ENCODE peak calls at places on chromosomes 3 and 15, in four cellular contexts. M is heart right ventricle, L is left ventricle myocardium inferior, N is fibroblast of lung. S is an unnamed sample.

GRCh38 chr15:84631706-84632272 is 22.3 kb downstream of the WDR73 start:
- DNase-seq in M (no peak), L (no peak), N (no peak), S (no peak)

GRCh38 chr3:14472471-14473351 is 67.4 kb downstream of the GRIP2 start:
- DNase-seq in M (no peak), L (no peak), N (peak; percentile 95), S (no peak)

GRCh38 chr15:43484455-43484854 is 8.5 kb downstream of the TP53BP1 start:
- DNase-seq in M (no peak), L (no peak), N (no peak), S (no peak)

GRCh38 chr3:8651418-8652322 is 7.1 kb upstream of the SSUH2 start:
- DNase-seq in M (no peak), L (no peak), N (no peak), S (no peak)

GRCh38 chr3:16444344-16444743 is 69.2 kb downstream of the RFTN1 start:
- DNase-seq in M (no peak), L (no peak), N (no peak), S (no peak)

GRCh38 chr3:124784686-124785382 is 54.6 kb downstream of the UMPS start:
- DNase-seq in M (no peak), L (no peak), N (peak; percentile 81), S (no peak)

GRCh38 chr15:89139613-89140499 is 51.6 kb downstream of the ABHD2 start:
- DNase-seq in M (no peak), L (no peak), N (no peak), S (no peak)

GRCh38 chr3:165103616-165104015 is 25.3 kb upstream of the SI start:
- DNase-seq in M (no peak), L (no peak), N (no peak), S (no peak)

GRCh38 chr15:94348084-94348483 is 116.7 kb downstream of the MCTP2 start:
- DNase-seq in M (no peak), L (no peak), N (no peak), S (no peak)

GRCh38 chr15:99615460-99615859 is 49.7 kb downstream of the MEF2A start:
- DNase-seq in M (no peak), L (no peak), N (no peak), S (no peak)

GRCh38 chr15:69812881-69813280 is 284.8 kb downstream of the TLE3 start:
- DNase-seq in M (no peak), L (no peak), N (no peak), S (no peak)

GRCh38 chr3:144097144-144097543 is 125.5 kb downstream of the DIPK2A start:
- DNase-seq in M (no peak), L (no peak), N (no peak), S (no peak)

GRCh38 chr3:116166121-116166520 is 279.2 kb downstream of the LSAMP start:
- DNase-seq in M (no peak), L (no peak), N (no peak), S (no peak)

GRCh38 chr15:95872366-95872771 is 458.1 kb upstream of the NR2F2 start:
- DNase-seq in M (no peak), L (no peak), N (peak; percentile 85), S (no peak)

GRCh38 chr15:32870240-32871033 is 152.6 kb downstream of the GREM1 start:
- DNase-seq in M (no peak), L (no peak), N (peak; percentile 99), S (no peak)

GRCh38 chr3:134839422-134839821 is 44.4 kb downstream of the EPHB1 start:
- DNase-seq in M (no peak), L (no peak), N (no peak), S (no peak)

GRCh38 chr3:155195558-155195957 is 97.9 kb downstream of the STRIT1 start:
- DNase-seq in M (no peak), L (no peak), N (no peak), S (no peak)

GRCh38 chr15:47750030-47750739 is 32.9 kb downstream of the SEMA6D start:
- DNase-seq in M (no peak), L (no peak), N (peak; percentile 87), S (no peak)

GRCh38 chr3:194150252-194150934 is 14.4 kb downstream of the HES1 start:
- DNase-seq in M (no peak), L (no peak), N (no peak), S (no peak)

GRCh38 chr3:148648685-148649352 is 48.9 kb upstream of the AGTR1 start:
- DNase-seq in M (no peak), L (no peak), N (peak; percentile 82), S (no peak)

GRCh38 chr3:198065897-198066296 is 105.9 kb downstream of the LMLN start:
- DNase-seq in M (no peak), L (no peak), N (no peak), S (no peak)

GRCh38 chr3:198067416-198067815 is 107.4 kb downstream of the LMLN start:
- DNase-seq in M (no peak), L (no peak), N (no peak), S (no peak)

GRCh38 chr3:198076722-198077308 is 116.8 kb downstream of the LMLN start:
- DNase-seq in M (no peak), L (no peak), N (no peak), S (no peak)

GRCh38 chr3:198071602-198072285 is 111.7 kb downstream of the LMLN start:
- DNase-seq in M (no peak), L (no peak), N (peak; percentile 99), S (no peak)

GRCh38 chr3:198070871-198071270 is 110.9 kb downstream of the LMLN start:
- DNase-seq in M (no peak), L (no peak), N (no peak), S (no peak)
- H3K27me3 ChIP-seq in M (peaks cover 32% of the 10 kb centered on the region), L (peaks cover 60% of the 10 kb centered on the region), N (peaks cover 5% of the 10 kb centered on the region), S (peaks cover 5% of the 10 kb centered on the region)

GRCh38 chr3:69460034-69460433 is 74.1 kb upstream of the FRMD4B start:
- DNase-seq in M (no peak), L (no peak), N (no peak), S (no peak)
- H3K4me1 ChIP-seq in M (no peaks in the 10 kb centered on the region), L (no peaks in the 10 kb centered on the region), N (no peaks in the 10 kb centered on the region), S (no peaks in the 10 kb centered on the region)

DNA sequence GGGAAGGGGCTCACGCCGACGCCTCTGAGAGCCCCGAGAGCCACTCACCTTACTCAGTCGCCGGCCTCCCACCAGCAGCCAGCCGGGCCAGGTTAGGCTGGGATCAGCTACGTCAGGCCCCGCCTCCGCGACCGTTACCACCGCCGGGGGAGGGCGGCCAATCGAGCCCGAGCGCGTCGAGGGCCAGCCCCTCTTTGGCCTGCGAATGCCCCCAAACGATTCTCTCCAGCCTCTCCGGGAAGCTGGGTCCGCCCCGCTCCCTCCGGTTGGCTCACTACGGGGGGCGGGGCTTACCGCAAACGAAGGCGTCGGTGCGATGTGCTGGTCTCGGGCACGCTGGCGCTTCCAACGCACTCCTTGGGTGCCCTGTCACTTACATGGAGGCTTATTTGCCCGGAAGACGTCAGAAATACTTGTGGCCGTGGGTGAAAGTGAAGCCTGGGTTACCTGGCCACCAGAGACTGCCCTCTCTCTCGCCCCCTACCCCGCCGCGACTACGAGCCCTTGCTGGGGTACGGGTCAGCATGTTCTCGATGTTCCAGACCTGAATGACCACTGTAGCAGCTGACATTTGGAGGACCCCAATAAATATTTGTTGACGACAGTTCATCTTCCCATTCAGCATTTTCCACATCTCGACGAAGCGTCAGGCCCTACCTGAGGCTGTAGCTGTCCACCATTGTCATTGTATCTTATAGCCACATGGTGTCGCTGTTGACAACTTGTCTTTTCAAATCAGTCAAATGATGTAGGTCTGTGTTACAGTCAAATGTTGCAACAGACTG is at the start of gene CEP70:
- DNase-seq in M (peak; percentile 94), L (peak; percentile 94), N (peak; percentile 94), S (peak; percentile 94)
- H3K27ac ChIP-seq in M (peak within 1 kb of the TSS; percentile 89), L (peak within 1 kb of the TSS; percentile 91), N (peak within 1 kb of the TSS; percentile 63), S (peak within 1 kb of the TSS; percentile 88)

GRCh38 chr3:50457988-50458387 is 45.4 kb downstream of the CACNA2D2 start:
- DNase-seq in M (no peak), L (no peak), N (no peak), S (no peak)

GRCh38 chr3:50454671-50455070 is 48.8 kb downstream of the CACNA2D2 start:
- DNase-seq in M (no peak), L (no peak), N (no peak), S (no peak)

GRCh38 chr3:50464578-50464977 is 38.9 kb downstream of the CACNA2D2 start:
- DNase-seq in M (no peak), L (no peak), N (no peak), S (no peak)

GRCh38 chr3:50455133-50455532 is 48.3 kb downstream of the CACNA2D2 start:
- DNase-seq in M (no peak), L (no peak), N (no peak), S (no peak)

GRCh38 chr3:50459792-50460191 is 43.6 kb downstream of the CACNA2D2 start:
- DNase-seq in M (no peak), L (no peak), N (no peak), S (no peak)
- H3K27me3 ChIP-seq in M (peaks cover 13% of the 10 kb centered on the region), L (peaks cover 4% of the 10 kb centered on the region), N (peaks cover 12% of the 10 kb centered on the region), S (no peaks in the 10 kb centered on the region)

GRCh38 chr3:110454066-110454465 is 617.5 kb upstream of the NECTIN3 start:
- DNase-seq in M (no peak), L (no peak), N (no peak), S (no peak)

GRCh38 chr3:110459021-110459420 is 612.6 kb upstream of the NECTIN3 start:
- DNase-seq in M (no peak), L (no peak), N (peak; percentile 5), S (no peak)

GRCh38 chr3:110456001-110456400 is 615.6 kb upstream of the NECTIN3 start:
- DNase-seq in M (no peak), L (no peak), N (peak; percentile 5), S (no peak)

GRCh38 chr3:110457508-110457907 is 614.1 kb upstream of the NECTIN3 start:
- DNase-seq in M (no peak), L (no peak), N (no peak), S (no peak)

DNA sequence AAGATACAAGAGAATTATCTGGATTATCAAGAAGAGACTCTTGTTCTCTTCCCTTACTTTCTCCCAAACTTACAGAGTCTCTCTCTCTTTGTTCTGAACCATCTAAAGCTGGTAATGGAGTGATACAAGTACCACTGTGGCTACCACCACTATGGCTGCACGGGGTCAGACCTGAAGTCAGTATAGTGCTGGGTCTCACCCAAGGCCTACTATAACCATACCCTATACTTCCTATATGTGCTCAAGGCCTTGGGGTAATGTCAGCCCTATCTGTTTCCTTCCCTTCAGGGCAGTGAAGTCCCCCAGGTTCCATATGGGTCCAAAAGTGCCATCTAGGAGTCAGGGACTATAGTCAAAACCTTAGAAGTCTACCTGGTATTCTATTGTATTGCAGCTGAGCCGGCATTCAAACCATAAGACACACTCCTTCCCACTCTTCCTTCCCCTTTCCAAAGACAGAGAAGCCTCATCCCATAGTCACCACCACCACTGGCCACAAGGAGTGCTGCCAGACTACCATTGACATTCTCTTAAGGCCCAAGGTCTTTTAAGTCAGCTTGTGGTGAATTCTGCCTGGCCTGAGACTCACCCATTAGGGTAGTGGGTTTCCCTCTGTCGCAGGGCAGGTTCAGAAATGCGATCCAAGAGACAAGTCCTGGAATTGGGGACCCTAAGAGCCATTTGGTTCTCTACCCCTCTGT is 615.0 kb upstream of the NECTIN3 start:
- DNase-seq in M (no peak), L (no peak), N (no peak), S (no peak)
- H3K4me1 ChIP-seq in M (no peaks in the 10 kb centered on the region), L (no peaks in the 10 kb centered on the region), N (no peaks in the 10 kb centered on the region), S (no peaks in the 10 kb centered on the region)